ENCODE peak calls at places on chromosomes 12 and 14, in five cellular contexts. P is brain microvascular endothelial cell, U is cardiac fibroblast, O is heart left ventricle, Q is psoas muscle. V is an unnamed sample.

GRCh38 chr12:70809887-70810286 is 110.7 kb downstream of the PTPRR start:
- DNase-seq in P (no peak), U (no peak), O (no peak), Q (no peak), V (no peak)

GRCh38 chr12:130934753-130935152 is 19.0 kb upstream of the ADGRD1 start:
- DNase-seq in U (no peak), Q (no peak), P (no peak), O (no peak), V (no peak)

GRCh38 chr12:62332598-62332997 is 72.4 kb downstream of the USP15 start:
- DNase-seq in O (no peak), Q (no peak), P (peak), U (peak), V (no peak)

GRCh38 chr14:104512771-104513640 is 66.6 kb upstream of the C14orf180 start:
- DNase-seq in P (no peak), O (no peak), Q (no peak), U (no peak), V (no peak)

GRCh38 chr12:98998697-98999299 is 353.7 kb downstream of the APAF1 start:
- DNase-seq in O (no peak), U (peak), Q (no peak), P (no peak), V (no peak)

GRCh38 chr14:60561845-60562746 is 53.1 kb downstream of the SIX6 start:
- DNase-seq in U (peak), O (peak), Q (peak), P (peak), V (peak)

GRCh38 chr14:103284574-103285467 is 49.2 kb upstream of the EIF5 start:
- DNase-seq in P (peak), O (no peak), Q (no peak), U (peak), V (no peak)

GRCh38 chr12:96061864-96062453 is 26.6 kb upstream of the LTA4H start:
- DNase-seq in U (peak), O (peak), P (peak), Q (peak), V (peak)

GRCh38 chr14:61489932-61490331 is 168.6 kb downstream of the PRKCH start:
- DNase-seq in P (no peak), Q (peak), O (peak), U (peak), V (no peak)

GRCh38 chr14:102982852-102983470 is 60.5 kb downstream of the AMN start:
- DNase-seq in U (no peak), O (no peak), P (no peak), Q (no peak), V (no peak)

GRCh38 chr14:101216725-101217463 is 313.4 kb upstream of the RTL1 start:
- DNase-seq in P (no peak), U (no peak), O (peak), Q (no peak), V (no peak)

GRCh38 chr14:93648440-93649168 is 139.7 kb downstream of the PRIMA1 start:
- DNase-seq in Q (no peak), U (no peak), P (peak), O (no peak), V (no peak)

GRCh38 chr12:104805186-104805585 is 152.9 kb downstream of the SLC41A2 start:
- DNase-seq in U (peak), O (no peak), P (peak), Q (no peak), V (no peak)

GRCh38 chr14:38056270-38056669 is 151.4 kb upstream of the SSTR1 start:
- DNase-seq in U (no peak), O (no peak), P (no peak), Q (no peak), V (no peak)

GRCh38 chr14:33457021-33457420 is 493.9 kb downstream of the EGLN3 start:
- DNase-seq in U (no peak), P (no peak), O (no peak), Q (no peak), V (no peak)

GRCh38 chr12:41962171-41962572 is 182.5 kb downstream of the GXYLT1 start:
- DNase-seq in P (no peak), Q (peak), O (no peak), U (no peak), V (no peak)

GRCh38 chr12:26896913-26897312 is 40.9 kb downstream of the INTS13 start:
- DNase-seq in P (no peak), O (no peak), U (no peak), Q (no peak), V (no peak)

GRCh38 chr14:22123188-22123560 is 449.6 kb upstream of the OR4E1 start:
- DNase-seq in P (no peak), O (no peak), Q (no peak), U (no peak), V (no peak)

GRCh38 chr12:88546851-88547250 is 33.4 kb downstream of the KITLG start:
- DNase-seq in Q (no peak), O (no peak), P (no peak), U (peak), V (no peak)

GRCh38 chr14:71429900-71430299 is 502.3 kb upstream of the RGS6 start:
- DNase-seq in U (no peak), P (no peak), O (no peak), Q (no peak), V (no peak)

GRCh38 chr14:103744621-103745395 is 29.2 kb downstream of the ZFYVE21 start:
- DNase-seq in Q (no peak), U (no peak), O (peak), P (no peak), V (no peak)

DNA sequence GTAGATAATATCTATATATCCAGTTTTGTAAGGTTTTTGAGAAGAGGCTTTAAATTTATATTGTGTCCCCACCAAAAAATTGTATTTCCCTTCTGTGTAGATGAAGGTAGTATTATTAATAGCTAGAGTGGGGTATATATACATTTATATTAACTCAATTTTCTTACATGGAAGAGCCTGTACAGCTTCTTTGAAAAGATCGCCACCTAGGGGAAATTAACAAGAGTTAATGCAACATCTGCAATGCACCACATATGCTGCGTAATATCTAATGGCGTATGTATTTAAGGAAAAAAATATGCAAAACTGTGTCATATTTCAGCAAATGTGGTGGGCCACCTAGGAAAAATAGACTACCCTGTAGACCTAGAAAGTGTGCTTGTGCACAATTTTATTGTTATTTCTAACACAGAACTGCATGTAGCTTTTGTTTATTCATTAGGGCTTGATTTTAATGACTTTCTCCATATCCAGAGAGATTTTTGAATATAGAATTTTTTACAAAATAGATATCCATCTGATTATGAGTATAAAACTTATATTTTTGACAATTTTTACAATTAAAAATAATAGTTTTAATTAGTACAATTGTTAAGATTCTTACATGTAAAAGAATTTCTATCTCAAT is 14.0 kb downstream of the CCER1 start:
- DNase-seq in Q (no peak), O (no peak), P (peak), U (peak), V (no peak)
- TF ChIP-seq CTCF in Q (peak), O (peak), P (peak), U (peak), V (peak)

GRCh38 chr12:111672822-111673381 is 12.9 kb downstream of the BRAP start:
- DNase-seq in P (no peak), Q (no peak), U (no peak), O (no peak), V (no peak)

GRCh38 chr12:111677186-111677585 is 8.6 kb downstream of the BRAP start:
- DNase-seq in O (no peak), U (no peak), P (no peak), Q (no peak), V (no peak)

DNA sequence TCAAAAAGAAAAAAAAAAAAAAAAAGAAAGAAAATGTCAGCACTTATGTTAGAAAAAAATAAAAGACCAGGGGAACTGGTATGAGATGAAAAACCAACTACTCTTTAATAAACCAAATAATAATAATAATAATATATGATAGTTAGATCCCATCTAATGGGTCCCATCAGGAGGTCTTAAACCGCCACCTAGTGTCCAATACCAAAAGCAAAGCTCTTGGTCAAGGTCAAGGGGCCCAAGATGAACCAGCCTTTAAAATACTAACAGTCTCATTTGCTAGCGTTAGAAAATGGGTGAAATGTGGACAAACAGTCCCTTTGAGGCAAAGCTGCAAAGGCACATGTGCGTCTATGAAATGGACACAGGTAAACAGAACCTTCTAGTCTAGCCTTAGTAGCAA is 12.3 kb downstream of the BRAP start:
- DNase-seq in Q (no peak), U (peak), P (peak), O (no peak), V (no peak)
- TF ChIP-seq CTCF in Q (peak), U (peak), P (peak), O (peak), V (peak)

GRCh38 chr14:58824106-58824505 is 186.3 kb downstream of the DACT1 start:
- DNase-seq in Q (no peak), O (no peak), P (no peak), U (no peak), V (no peak)

GRCh38 chr14:58828298-58828697 is 190.5 kb downstream of the DACT1 start:
- DNase-seq in Q (no peak), U (no peak), P (no peak), O (no peak), V (no peak)

GRCh38 chr14:58824796-58825195 is 187.0 kb downstream of the DACT1 start:
- DNase-seq in Q (no peak), U (no peak), P (no peak), O (no peak), V (no peak)

GRCh38 chr14:58829594-58829993 is 191.8 kb downstream of the DACT1 start:
- DNase-seq in U (no peak), O (no peak), P (no peak), Q (no peak), V (no peak)

DNA sequence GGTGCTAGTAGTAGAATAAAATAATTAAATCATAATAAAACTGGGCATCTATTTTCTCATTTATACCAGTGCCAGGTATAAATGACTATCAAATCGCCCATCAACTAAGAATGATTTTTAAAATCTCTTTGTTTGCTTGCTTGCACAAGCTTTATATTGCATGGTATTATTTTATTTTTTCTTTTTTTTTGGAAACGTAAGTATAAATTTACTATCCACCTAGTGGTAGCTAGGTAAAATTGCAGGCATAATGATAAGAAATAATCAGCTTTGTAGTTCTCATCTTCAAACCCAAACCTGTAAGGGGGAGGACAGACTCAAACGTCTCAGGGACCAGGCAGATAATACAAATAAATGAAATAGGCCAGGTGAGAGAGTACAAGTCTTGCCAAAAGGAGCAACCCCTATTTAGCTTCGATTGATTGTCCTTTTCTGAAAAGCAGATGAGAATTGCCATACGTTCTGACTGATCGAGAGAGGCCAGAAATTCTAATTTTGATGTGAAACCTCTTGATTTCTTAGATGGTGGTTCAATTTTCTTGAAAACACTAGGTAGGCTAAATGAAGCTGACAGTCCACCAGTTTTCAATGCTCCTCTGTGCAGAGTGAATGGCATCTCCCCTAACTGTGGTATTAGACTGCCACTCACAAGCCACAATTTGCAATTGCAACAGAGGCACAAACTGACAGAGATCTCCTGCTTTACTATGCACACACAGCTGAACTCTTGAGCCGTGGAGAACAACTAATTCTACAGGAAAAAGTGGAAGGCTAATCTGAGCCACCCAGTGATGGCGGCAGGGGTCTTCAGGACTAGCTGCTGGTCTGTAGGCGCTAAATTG is 189.3 kb downstream of the DACT1 start:
- DNase-seq in O (no peak), Q (no peak), P (no peak), U (no peak), V (no peak)
- TF ChIP-seq CTCF in O (no peak), Q (peak), P (peak), U (peak), V (peak)

GRCh38 chr12:51726931-51727330 is 121.6 kb downstream of the FIGNL2 start:
- DNase-seq in Q (no peak), P (no peak), U (no peak), O (no peak), V (no peak)

GRCh38 chr12:51717325-51717925 is 126.4 kb downstream of the SCN8A start:
- DNase-seq in O (no peak), U (no peak), P (no peak), Q (no peak), V (no peak)

GRCh38 chr12:51722387-51722786 is 126.1 kb downstream of the FIGNL2 start:
- DNase-seq in O (no peak), U (no peak), P (no peak), Q (no peak), V (no peak)

GRCh38 chr12:51721281-51721940 is 127.1 kb downstream of the FIGNL2 start:
- DNase-seq in O (peak), P (peak), Q (peak), U (peak), V (no peak)
- TF ChIP-seq CTCF in O (peak), P (peak), Q (no peak), U (peak), V (no peak)

DNA sequence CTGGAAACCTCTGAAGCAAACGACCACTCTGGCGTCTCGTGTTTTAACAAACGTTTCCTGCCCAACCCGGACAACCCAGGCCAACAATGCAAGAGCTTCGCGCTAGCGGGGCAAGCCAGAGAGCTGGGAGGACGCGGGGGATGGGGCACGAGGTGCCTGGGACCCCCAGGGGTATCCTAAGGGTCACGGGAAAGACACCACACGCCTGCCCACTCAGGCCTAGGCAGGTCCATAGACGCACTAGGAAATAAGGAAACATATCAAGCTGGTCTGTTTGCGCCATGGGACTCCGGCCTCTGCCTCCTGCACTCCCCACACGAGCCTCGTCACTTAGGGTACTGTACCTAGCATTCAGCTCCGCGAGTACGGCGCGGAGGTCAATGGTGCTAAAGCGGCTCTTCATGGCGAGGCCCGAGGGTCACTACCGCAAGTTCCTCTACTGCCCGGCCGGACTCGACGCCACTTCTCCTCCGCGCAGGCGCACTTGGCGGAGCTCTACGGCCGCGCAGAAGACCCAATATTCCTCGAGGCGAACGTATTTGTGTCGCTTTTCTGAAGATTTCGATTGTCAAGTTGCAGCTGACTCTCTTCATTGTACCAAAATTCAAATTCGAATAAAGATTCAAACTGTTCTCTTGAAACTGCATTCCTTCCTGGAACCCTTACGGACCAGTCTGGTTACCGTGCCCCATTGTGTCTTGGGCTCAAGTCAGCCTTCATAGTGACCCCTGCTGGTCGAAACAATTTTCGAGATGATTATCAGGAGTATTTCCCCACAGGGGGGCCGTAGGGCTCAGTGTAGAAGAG is at the start of gene NEMF:
- DNase-seq in P (peak), Q (peak), U (peak), O (peak), V (peak)
- TF ChIP-seq CTCF in P (peak), Q (peak), U (peak), O (peak), V (peak)

DNA sequence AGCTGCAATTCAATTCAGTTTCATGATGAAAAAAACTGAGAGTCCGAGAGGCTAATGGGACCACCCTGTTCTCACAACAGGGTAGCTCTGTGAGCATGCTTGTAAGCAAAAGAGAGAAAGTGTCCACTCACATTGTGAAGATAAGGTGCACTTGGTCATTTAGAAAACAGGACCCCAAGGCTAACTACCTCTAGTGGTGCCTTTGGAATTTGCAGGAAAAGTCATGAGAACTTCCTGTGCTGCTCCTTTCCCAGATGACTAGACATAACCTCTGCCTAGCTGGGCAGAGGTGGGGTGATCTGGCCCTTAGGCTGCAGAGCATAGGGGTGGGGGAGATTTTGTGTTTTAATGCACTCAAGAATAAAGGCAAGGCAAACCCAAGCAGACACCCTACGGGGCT is 118.9 kb downstream of the STAB2 start:
- DNase-seq in P (no peak), O (no peak), Q (no peak), U (no peak), V (no peak)
- TF ChIP-seq CTCF in P (peak), O (no peak), Q (no peak), U (peak), V (peak)

GRCh38 chr12:122945047-122945592 is 21.1 kb downstream of the ABCB9 start:
- DNase-seq in Q (no peak), U (no peak), P (no peak), O (no peak), V (no peak)
- TF ChIP-seq CTCF in Q (no peak), U (no peak), P (no peak), O (no peak), V (no peak)

V was measured in neural crest cell.